ENCODE peak calls at places on chromosomes 12 and 14, in ten cellular contexts. D is IMR-90; P is HL-60; M is heart left ventricle; Z is ELF-1; E is thoracic aorta; F is heart right ventricle; C is stimulated activated CD8-positive, alpha-beta memory T cell treated with anti-CD3 and anti-CD28 coated beads, Interleukin-7, amount 100 ng/mL, for 24 hours; L is hepatic stellate cell; B is cardiac muscle cell. X is an unnamed sample.

GRCh38 chr12:118287728-118288127 is 85.0 kb downstream of the TAOK3 start:
- DNase-seq in D (no peak), P (no peak), M (no peak), Z (no peak), E (no peak), F (no peak), C (no peak), L (no peak), B (no peak), X (no peak)

GRCh38 chr14:74394549-74394948 is 31.5 kb downstream of the SYNDIG1L start:
- DNase-seq in D (no peak), P (no peak), M (no peak), Z (no peak), E (no peak), F (no peak), C (no peak), L (no peak), B (no peak), X (no peak)

GRCh38 chr12:104733717-104734175 is 224.3 kb downstream of the SLC41A2 start:
- DNase-seq in D (no peak), P (peak; percentile 21), M (no peak), Z (peak; percentile 56), E (no peak), F (no peak), C (no peak), L (no peak), B (no peak), X (peak; percentile 42)

GRCh38 chr12:103729499-103729898 is 111.5 kb downstream of the NT5DC3 start:
- DNase-seq in D (no peak), P (no peak), M (no peak), Z (no peak), E (no peak), F (no peak), C (no peak), L (no peak), B (no peak), X (no peak)

GRCh38 chr14:53193193-53193592 is 40.1 kb upstream of the DDHD1 start:
- DNase-seq in D (peak; percentile 57), P (no peak), M (no peak), Z (no peak), E (no peak), F (no peak), C (no peak), L (no peak), B (no peak), X (no peak)

GRCh38 chr12:108832730-108833354 is 24.5 kb downstream of the SSH1 start:
- DNase-seq in D (peak; percentile 91), P (no peak), M (no peak), Z (peak; percentile 46), E (no peak), F (no peak), C (no peak), L (no peak), B (peak; percentile 39), X (peak; percentile 71)

GRCh38 chr14:98633380-98633779 is 638.6 kb downstream of the BCL11B start:
- DNase-seq in D (no peak), P (no peak), M (no peak), Z (no peak), E (no peak), F (no peak), C (no peak), L (no peak), B (peak; percentile 8), X (no peak)

GRCh38 chr12:103800252-103800771 is 40.7 kb downstream of the NT5DC3 start:
- DNase-seq in D (peak; percentile 73), P (peak; percentile 25), M (peak; percentile 56), Z (no peak), E (no peak), F (peak; percentile 61), C (no peak), L (no peak), B (peak; percentile 55), X (peak; percentile 61)

GRCh38 chr14:55846852-55847471 is 267.0 kb downstream of the KTN1 start:
- DNase-seq in D (peak; percentile 50), P (no peak), M (no peak), Z (no peak), E (peak; percentile 11), F (no peak), C (no peak), L (no peak), B (no peak), X (no peak)

GRCh38 chr14:99768381-99768780 is 24.8 kb upstream of the EML1 start:
- DNase-seq in D (no peak), P (no peak), M (no peak), Z (no peak), E (no peak), F (no peak), C (no peak), L (peak; percentile 59), B (peak; percentile 23), X (no peak)

GRCh38 chr14:101813171-101813759 is 51.8 kb downstream of the PPP2R5C start:
- DNase-seq in D (no peak), P (no peak), M (peak; percentile 82), Z (no peak), E (no peak), F (peak; percentile 59), C (no peak), L (no peak), B (no peak), X (peak; percentile 63)